ENCODE peak calls at places on chromosomes 6 and 20, in nine cellular contexts. U is HT-29; O is fibroblast of mammary gland; L is left ventricle myocardium inferior; S is stimulated activated CD4-positive, alpha-beta T cell treated with anti-CD3 and anti-CD28 coated beads, Interleukin-4, amount 100 ng/mL, for 4 hours; B is effector memory CD4-positive, alpha-beta T cell; R is progenitor cell of endocrine pancreas; V is tibial nerve; J is fibroblast of lung. M is an unnamed sample.

GRCh38 chr6:7628479-7628878 is 38.5 kb downstream of the SNRNP48 start:
- DNase-seq in U (no peak), O (peak; percentile 87), L (no peak), S (no peak), B (no peak), R (no peak), V (no peak), J (no peak), M (no peak)

GRCh38 chr6:56744528-56744927 is 101.8 kb upstream of the DST start:
- DNase-seq in U (no peak), O (no peak), L (no peak), S (no peak), B (no peak), R (no peak), V (no peak), J (no peak), M (no peak)

GRCh38 chr20:62702886-62703852 is 5.5 kb upstream of the NTSR1 start:
- DNase-seq in U (peak; percentile 83), O (peak; percentile 95), L (no peak), S (peak; percentile 35), B (no peak), R (no peak), V (no peak), J (peak; percentile 86), M (peak; percentile 62)

GRCh38 chr6:16733085-16733484 is 28.2 kb downstream of the ATXN1 start:
- DNase-seq in U (no peak), O (no peak), L (peak; percentile 28), S (no peak), B (no peak), R (no peak), V (no peak), J (no peak), M (no peak)

GRCh38 chr6:29792123-29793035 is 35.2 kb upstream of the HLA-G start:
- DNase-seq in U (no peak), O (peak; percentile 16), L (peak; percentile 77), S (peak; percentile 76), B (peak; percentile 68), R (no peak), V (peak; percentile 40), J (no peak), M (peak; percentile 56)

GRCh38 chr6:89986650-89987074 is 92.4 kb downstream of the GJA10 start:
- DNase-seq in U (no peak), O (peak; percentile 93), L (no peak), S (no peak), B (no peak), R (no peak), V (no peak), J (peak; percentile 80), M (no peak)

GRCh38 chr6:119148825-119149525 is 70.5 kb upstream of the FAM184A start:
- DNase-seq in U (no peak), O (peak; percentile 67), L (no peak), S (no peak), B (no peak), R (no peak), V (no peak), J (no peak), M (no peak)

GRCh38 chr6:15017251-15017650 is 228.6 kb upstream of the JARID2 start:
- DNase-seq in U (no peak), O (no peak), L (peak; percentile 28), S (peak; percentile 2), B (no peak), R (no peak), V (no peak), J (no peak), M (no peak)

GRCh38 chr6:105795913-105796517 is 290.1 kb upstream of the PRDM1 start:
- DNase-seq in U (no peak), O (no peak), L (no peak), S (no peak), B (no peak), R (no peak), V (no peak), J (no peak), M (peak; percentile 91)

GRCh38 chr6:46053034-46053933 is 37.6 kb upstream of the CLIC5 start:
- DNase-seq in U (no peak), O (no peak), L (peak; percentile 15), S (no peak), B (no peak), R (no peak), V (no peak), J (no peak), M (peak; percentile 14)

GRCh38 chr20:60238992-60239655 is 280.9 kb downstream of the CDH26 start:
- DNase-seq in U (no peak), O (no peak), L (no peak), S (no peak), B (no peak), R (no peak), V (no peak), J (no peak), M (no peak)

GRCh38 chr6:56963043-56963442 is 8.1 kb downstream of the BEND6 start:
- DNase-seq in U (no peak), O (no peak), L (no peak), S (no peak), B (no peak), R (no peak), V (no peak), J (no peak), M (no peak)

GRCh38 chr20:1472556-1473243 is 6.1 kb upstream of the NSFL1C start:
- DNase-seq in U (no peak), O (no peak), L (no peak), S (no peak), B (no peak), R (no peak), V (no peak), J (no peak), M (no peak)

GRCh38 chr6:134585529-134585873 is 267.6 kb upstream of the SGK1 start:
- DNase-seq in U (no peak), O (no peak), L (no peak), S (no peak), B (no peak), R (no peak), V (no peak), J (no peak), M (no peak)

GRCh38 chr20:23157741-23158140 is 71.6 kb upstream of the CD93 start:
- DNase-seq in U (no peak), O (no peak), L (no peak), S (no peak), B (no peak), R (no peak), V (no peak), J (no peak), M (no peak)

GRCh38 chr20:49810491-49811190 is 2.0 kb upstream of the SLC9A8 start:
- DNase-seq in U (peak; percentile 67), O (no peak), L (no peak), S (no peak), B (no peak), R (no peak), V (no peak), J (no peak), M (no peak)

GRCh38 chr6:158039571-158040050 is 57.9 kb downstream of the SYNJ2 start:
- DNase-seq in U (no peak), O (peak; percentile 59), L (peak; percentile 29), S (no peak), B (no peak), R (no peak), V (no peak), J (no peak), M (peak; percentile 17)

GRCh38 chr6:3913077-3913957 is 64.1 kb downstream of the FAM50B start:
- DNase-seq in U (peak; percentile 83), O (peak; percentile 99), L (no peak), S (no peak), B (no peak), R (no peak), V (peak; percentile 86), J (peak; percentile 97), M (peak; percentile 90)

GRCh38 chr6:111642463-111643158 is 36.9 kb upstream of the TRAF3IP2 start:
- DNase-seq in U (peak; percentile 64), O (peak; percentile 86), L (peak; percentile 65), S (no peak), B (no peak), R (no peak), V (peak; percentile 55), J (peak; percentile 84), M (peak; percentile 68)

GRCh38 chr6:39830444-39830843 is 38.3 kb downstream of the DAAM2 start:
- DNase-seq in U (no peak), O (no peak), L (peak; percentile 64), S (no peak), B (no peak), R (no peak), V (no peak), J (no peak), M (no peak)

GRCh38 chr20:47686545-47686944 is 98.7 kb downstream of the SULF2 start:
- DNase-seq in U (no peak), O (peak; percentile 68), L (no peak), S (no peak), B (no peak), R (no peak), V (no peak), J (peak; percentile 26), M (peak; percentile 65)

GRCh38 chr6:29647927-29648642 is 8.8 kb upstream of the MOG start:
- DNase-seq in U (peak; percentile 34), O (peak; percentile 54), L (no peak), S (no peak), B (no peak), R (no peak), V (no peak), J (peak; percentile 51), M (peak; percentile 82)

GRCh38 chr20:25000268-25000801 is 7.8 kb upstream of the APMAP start:
- DNase-seq in U (peak; percentile 90), O (peak; percentile 94), L (peak; percentile 77), S (no peak), B (no peak), R (no peak), V (peak; percentile 65), J (peak; percentile 25), M (peak; percentile 86)

GRCh38 chr20:16752082-16752481 is 3.9 kb downstream of the OTOR start:
- DNase-seq in U (no peak), O (no peak), L (no peak), S (no peak), B (no peak), R (no peak), V (no peak), J (no peak), M (no peak)

GRCh38 chr20:30610044-30610693 is 647.3 kb upstream of the DEFB115 start:
- DNase-seq in U (no peak), O (no peak), L (no peak), S (no peak), B (no peak), R (no peak), V (no peak), J (no peak), M (no peak)

GRCh38 chr20:8756410-8756809 is 312.5 kb upstream of the PLCB4 start:
- DNase-seq in U (no peak), O (peak; percentile 97), L (no peak), S (no peak), B (no peak), R (no peak), V (no peak), J (peak; percentile 70), M (peak; percentile 99)

GRCh38 chr20:49330701-49331614 is 53.1 kb upstream of the ZNFX1 start:
- DNase-seq in U (no peak), O (no peak), L (no peak), S (no peak), B (no peak), R (no peak), V (no peak), J (no peak), M (no peak)

GRCh38 chr20:13661070-13661687 is 22.4 kb upstream of the TASP1 start:
- DNase-seq in U (no peak), O (peak; percentile 23), L (no peak), S (no peak), B (no peak), R (no peak), V (no peak), J (peak; percentile 24), M (no peak)

GRCh38 chr6:13395272-13396237 is 67.2 kb upstream of the TBC1D7 start:
- DNase-seq in U (peak; percentile 86), O (peak; percentile 80), L (peak; percentile 69), S (no peak), B (no peak), R (no peak), V (peak; percentile 71), J (peak; percentile 79), M (peak; percentile 33)

GRCh38 chr20:61973515-61974356 is 91.9 kb downstream of the TAF4 start:
- DNase-seq in U (no peak), O (no peak), L (no peak), S (no peak), B (no peak), R (no peak), V (no peak), J (no peak), M (no peak)

GRCh38 chr6:13576017-13576416 is 1.6 kb downstream of the SIRT5 start:
- DNase-seq in U (no peak), O (no peak), L (no peak), S (no peak), B (no peak), R (no peak), V (no peak), J (no peak), M (no peak)